ENCODE peak calls at places on chromosome 9, in four cellular contexts. F is IMR-90, P is natural killer cell, Y is neural progenitor cell. N is an unnamed sample.

GRCh38 chr9:91954841-91955471 is 4.9 kb upstream of the ROR2 start:
- DNase-seq in F (peak), Y (peak), P (no peak), N (peak)

GRCh38 chr9:18429065-18429464 is 44.9 kb upstream of the ADAMTSL1 start:
- DNase-seq in P (no peak), Y (no peak), F (peak), N (no peak)

GRCh38 chr9:129619787-129620668 is 873 bp downstream of the C9orf50 start:
- DNase-seq in F (peak), Y (peak), P (no peak), N (no peak)

GRCh38 chr9:133250741-133251170 is 24.2 kb downstream of the ABO start:
- DNase-seq in Y (no peak), P (no peak), F (no peak), N (peak)

GRCh38 chr9:132192728-132193127 is 30.9 kb downstream of the NTNG2 start:
- DNase-seq in F (peak), Y (no peak), P (no peak), N (no peak)

GRCh38 chr9:5688109-5688508 is 59.2 kb downstream of the RIC1 start:
- DNase-seq in Y (no peak), F (peak), P (no peak), N (no peak)

GRCh38 chr9:10525972-10526371 is 86.8 kb downstream of the PTPRD start:
- DNase-seq in P (no peak), Y (peak), F (no peak), N (no peak)

GRCh38 chr9:132864277-132864676 is 13.8 kb downstream of the AK8 start:
- DNase-seq in Y (no peak), F (no peak), P (no peak), N (no peak)

GRCh38 chr9:101629624-101630023 is 34.9 kb upstream of the PPP3R2 start:
- DNase-seq in F (no peak), P (no peak), Y (no peak), N (no peak)

GRCh38 chr9:88953401-88954029 is 37.8 kb upstream of the S1PR3 start:
- DNase-seq in Y (no peak), P (no peak), F (peak), N (no peak)

GRCh38 chr9:93661591-93661990 is 85.2 kb downstream of the PHF2 start:
- DNase-seq in F (no peak), P (no peak), Y (no peak), N (no peak)

GRCh38 chr9:82808478-82808877 is 254.5 kb downstream of the RASEF start:
- DNase-seq in P (no peak), F (no peak), Y (peak), N (no peak)

GRCh38 chr9:121673576-121673975 is 22.1 kb downstream of the DAB2IP start:
- DNase-seq in F (no peak), Y (no peak), P (no peak), N (no peak)

DNA sequence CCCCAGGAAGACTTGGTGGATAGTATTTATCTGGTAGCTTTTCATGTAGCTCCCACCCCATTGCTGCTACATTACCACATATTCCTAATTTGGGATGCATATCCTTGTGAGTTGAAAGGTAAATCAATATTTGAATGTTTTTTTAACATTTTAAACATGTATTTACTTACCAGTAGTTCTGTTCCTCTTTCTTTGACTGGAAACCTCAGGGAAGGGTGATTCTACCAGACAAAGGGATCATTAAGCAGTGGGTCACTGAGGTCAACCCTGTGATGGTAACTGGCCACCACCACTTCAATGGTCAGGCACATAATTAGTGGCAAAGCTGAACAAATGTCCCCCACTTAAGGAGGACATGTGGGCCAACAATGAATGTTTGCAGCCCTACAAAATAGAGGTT is 27.2 kb upstream of the KLF9 start:
- DNase-seq in Y (peak), F (no peak), P (no peak), N (no peak)
- TF ChIP-seq CTCF in Y (no peak), F (no peak), P (no peak), N (no peak)

GRCh38 chr9:109369285-109369684 is 48.4 kb upstream of the EPB41L4B start:
- DNase-seq in F (no peak), Y (no peak), P (no peak), N (no peak)
- TF ChIP-seq CTCF in F (no peak), Y (no peak), P (no peak), N (no peak)

GRCh38 chr9:115614931-115615401 is 497.0 kb upstream of the TNC start:
- DNase-seq in P (no peak), F (peak), Y (no peak), N (no peak)
- TF ChIP-seq CTCF in P (no peak), F (no peak), Y (no peak), N (no peak)

GRCh38 chr9:136328011-136328621 is 777 bp downstream of the GPSM1 start:
- DNase-seq in F (no peak), P (no peak), Y (no peak), N (no peak)

GRCh38 chr9:136326777-136327312 is 494 bp upstream of the GPSM1 start:
- DNase-seq in F (no peak), P (no peak), Y (no peak), N (no peak)

GRCh38 chr9:136328622-136329041 is 1.3 kb downstream of the GPSM1 start:
- DNase-seq in F (peak), Y (peak), P (no peak), N (no peak)

GRCh38 chr9:136326061-136326776 is 1.1 kb upstream of the GPSM1 start:
- DNase-seq in P (no peak), Y (no peak), F (peak), N (peak)

DNA sequence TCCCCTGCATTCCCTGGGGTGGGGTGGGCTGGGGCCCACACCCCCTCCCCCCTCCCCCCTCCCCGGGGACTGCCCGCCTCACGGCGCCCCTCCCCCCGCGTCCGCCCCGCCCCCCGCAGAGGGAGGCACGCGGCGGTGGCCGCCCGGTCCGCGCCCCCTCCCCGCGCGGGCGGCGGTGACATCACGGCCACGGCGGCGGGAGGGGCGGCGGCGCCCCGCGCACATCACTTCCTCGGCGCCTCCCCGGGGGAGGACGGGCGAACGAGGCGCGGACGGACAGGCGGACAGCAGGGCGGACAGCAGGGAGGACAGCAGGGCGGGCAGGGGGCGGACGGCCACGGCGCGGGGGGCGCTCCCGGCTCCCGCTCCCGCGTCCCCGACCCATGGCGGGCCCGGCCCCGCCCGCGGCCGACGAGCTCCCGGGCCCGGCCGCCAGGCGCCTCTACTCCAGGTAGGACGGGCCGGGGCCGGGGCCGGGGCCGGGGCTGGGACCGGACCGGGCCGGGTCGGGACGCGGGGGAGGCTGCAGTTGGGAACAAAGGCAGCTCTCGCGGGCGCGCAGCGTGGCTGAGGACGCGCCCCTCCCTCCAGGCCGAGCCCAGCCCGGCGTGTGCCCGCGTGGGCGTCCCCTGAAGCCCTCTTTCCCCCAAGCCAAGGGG is at the start of gene GPSM1:
- DNase-seq in F (peak), Y (peak), P (peak), N (no peak)
- TF ChIP-seq CTCF in F (no peak), Y (no peak), P (no peak), N (no peak)

GRCh38 chr9:85940832-85941616 is at the start of gene NAA35:
- DNase-seq in Y (peak), P (peak), F (peak), N (peak)
- TF ChIP-seq CTCF in Y (no peak), P (no peak), F (no peak), N (no peak)

GRCh38 chr9:126564716-126565115 is 49.0 kb upstream of the LMX1B start:
- DNase-seq in Y (peak), P (no peak), F (no peak), N (no peak)
- TF ChIP-seq CTCF in Y (peak), P (no peak), F (no peak), N (no peak)

N was measured in osteocyte.